ENCODE peak calls at places on chromosomes 4 and X, in seven cellular contexts. S, A, Q, N, H, G and Y are unnamed samples.

GRCh38 chrX:643911-644303 is 13.3 kb downstream of the SHOX start:
- DNase-seq in H (no peak), S (no peak), A (no peak), G (no peak), Q (no peak), N (no peak), Y (no peak)

GRCh38 chrX:23890933-23891332 is 16.8 kb downstream of the APOO start:
- DNase-seq in N (no peak), G (no peak), H (no peak), A (no peak), Q (no peak), S (no peak), Y (no peak)

GRCh38 chr4:73701116-73701515 is 39.3 kb upstream of the CXCL8 start:
- DNase-seq in S (no peak), Q (no peak), N (no peak), A (no peak), G (no peak), H (no peak), Y (no peak)

GRCh38 chr4:33998204-33998603 is 2246.1 kb downstream of the ARAP2 start:
- DNase-seq in Q (no peak), H (no peak), N (no peak), G (no peak), S (no peak), A (no peak), Y (no peak)

GRCh38 chr4:7771056-7771455 is 168.6 kb downstream of the AFAP1 start:
- DNase-seq in H (no peak), A (peak), G (no peak), Q (no peak), S (no peak), N (no peak), Y (peak)

GRCh38 chrX:108732630-108733321 is 3.6 kb downstream of the IRS4 start:
- DNase-seq in N (peak), G (no peak), Q (no peak), H (no peak), A (no peak), S (no peak), Y (no peak)

GRCh38 chrX:148905376-148905775 is 405.0 kb downstream of the AFF2 start:
- DNase-seq in Q (no peak), G (no peak), S (no peak), N (no peak), A (no peak), H (no peak), Y (no peak)

GRCh38 chrX:2701600-2701999 is 10.5 kb downstream of the CD99 start:
- DNase-seq in S (peak), A (no peak), N (no peak), G (no peak), H (no peak), Q (no peak), Y (no peak)

GRCh38 chr4:5500165-5500564 is 208.2 kb downstream of the EVC2 start:
- DNase-seq in S (no peak), N (no peak), Q (no peak), H (no peak), G (no peak), A (no peak), Y (no peak)

GRCh38 chr4:3765271-3766206 is 646 bp upstream of the ADRA2C start:
- DNase-seq in A (no peak), S (peak), G (no peak), N (peak), H (no peak), Q (peak), Y (no peak)

GRCh38 chr4:148881860-148882643 is 439.8 kb upstream of the NR3C2 start:
- DNase-seq in S (no peak), H (no peak), A (no peak), Q (no peak), G (no peak), N (no peak), Y (no peak)